ENCODE peak calls at places on chromosome 18, in seven cellular contexts. One of them, this sample, is unnamed.
A peak's percentile ranks its signal among the peaks of the same experiment; 100 is the strongest.

GRCh38 chr18:5890606-5891360 is 4.5 kb downstream of the TMEM200C start:
- DNase-seq in hippocampal formation: peak; percentile 26
- DNase-seq in stimulated activated CD4-positive, alpha-beta T cell treated with anti-CD3 and anti-CD28 coated beads, TNF-alpha, amount 100 ng/mL, for 48 hours: no peak
- DNase-seq in Daoy: no peak
- DNase-seq in AG20443: peak; percentile 45
- DNase-seq in H1: peak; percentile 81
- DNase-seq in CD8-positive, alpha-beta T cell: no peak
- DNase-seq in this sample: no peak

GRCh38 chr18:9016819-9017169 is 85.7 kb upstream of the NDUFV2 start:
- DNase-seq in hippocampal formation: no peak
- DNase-seq in stimulated activated CD4-positive, alpha-beta T cell treated with anti-CD3 and anti-CD28 coated beads, TNF-alpha, amount 100 ng/mL, for 48 hours: no peak
- DNase-seq in Daoy: no peak
- DNase-seq in AG20443: no peak
- DNase-seq in H1: no peak
- DNase-seq in CD8-positive, alpha-beta T cell: no peak
- DNase-seq in this sample: no peak

GRCh38 chr18:64017870-64018269 is 48.0 kb downstream of the SERPINB8 start:
- DNase-seq in hippocampal formation: no peak
- DNase-seq in stimulated activated CD4-positive, alpha-beta T cell treated with anti-CD3 and anti-CD28 coated beads, TNF-alpha, amount 100 ng/mL, for 48 hours: no peak
- DNase-seq in Daoy: no peak
- DNase-seq in AG20443: peak; percentile 28
- DNase-seq in H1: no peak
- DNase-seq in CD8-positive, alpha-beta T cell: no peak
- DNase-seq in this sample: no peak

GRCh38 chr18:40494603-40495002 is 1460.4 kb upstream of the PIK3C3 start:
- DNase-seq in hippocampal formation: no peak
- DNase-seq in stimulated activated CD4-positive, alpha-beta T cell treated with anti-CD3 and anti-CD28 coated beads, TNF-alpha, amount 100 ng/mL, for 48 hours: no peak
- DNase-seq in Daoy: no peak
- DNase-seq in AG20443: no peak
- DNase-seq in H1: no peak
- DNase-seq in CD8-positive, alpha-beta T cell: no peak
- DNase-seq in this sample: no peak

GRCh38 chr18:50282521-50283335 is 1.4 kb upstream of the MBD1 start:
- DNase-seq in hippocampal formation: no peak
- DNase-seq in stimulated activated CD4-positive, alpha-beta T cell treated with anti-CD3 and anti-CD28 coated beads, TNF-alpha, amount 100 ng/mL, for 48 hours: no peak
- DNase-seq in Daoy: no peak
- DNase-seq in AG20443: no peak
- DNase-seq in H1: no peak
- DNase-seq in CD8-positive, alpha-beta T cell: no peak
- DNase-seq in this sample: no peak

GRCh38 chr18:9863282-9863681 is 22.5 kb upstream of the TXNDC2 start:
- DNase-seq in hippocampal formation: no peak
- DNase-seq in stimulated activated CD4-positive, alpha-beta T cell treated with anti-CD3 and anti-CD28 coated beads, TNF-alpha, amount 100 ng/mL, for 48 hours: no peak
- DNase-seq in Daoy: no peak
- DNase-seq in AG20443: no peak
- DNase-seq in H1: no peak
- DNase-seq in CD8-positive, alpha-beta T cell: no peak
- DNase-seq in this sample: no peak

GRCh38 chr18:12886498-12887126 is 2.6 kb upstream of the PTPN2 start:
- DNase-seq in hippocampal formation: no peak
- DNase-seq in stimulated activated CD4-positive, alpha-beta T cell treated with anti-CD3 and anti-CD28 coated beads, TNF-alpha, amount 100 ng/mL, for 48 hours: no peak
- DNase-seq in Daoy: peak; percentile 5
- DNase-seq in AG20443: no peak
- DNase-seq in H1: no peak
- DNase-seq in CD8-positive, alpha-beta T cell: no peak
- DNase-seq in this sample: no peak

GRCh38 chr18:37393945-37394609 is 171.5 kb downstream of the CELF4 start:
- DNase-seq in hippocampal formation: peak; percentile 90
- DNase-seq in stimulated activated CD4-positive, alpha-beta T cell treated with anti-CD3 and anti-CD28 coated beads, TNF-alpha, amount 100 ng/mL, for 48 hours: no peak
- DNase-seq in Daoy: peak; percentile 21
- DNase-seq in AG20443: peak; percentile 97
- DNase-seq in H1: peak; percentile 89
- DNase-seq in CD8-positive, alpha-beta T cell: no peak
- DNase-seq in this sample: peak; percentile 71

GRCh38 chr18:59249186-59249774 is 24.0 kb downstream of the RAX start:
- DNase-seq in hippocampal formation: peak; percentile 37
- DNase-seq in stimulated activated CD4-positive, alpha-beta T cell treated with anti-CD3 and anti-CD28 coated beads, TNF-alpha, amount 100 ng/mL, for 48 hours: no peak
- DNase-seq in Daoy: peak; percentile 57
- DNase-seq in AG20443: peak; percentile 82
- DNase-seq in H1: peak; percentile 66
- DNase-seq in CD8-positive, alpha-beta T cell: no peak
- DNase-seq in this sample: no peak

GRCh38 chr18:74546751-74547530 is 12.6 kb downstream of the CNDP1 start:
- DNase-seq in hippocampal formation: no peak
- DNase-seq in stimulated activated CD4-positive, alpha-beta T cell treated with anti-CD3 and anti-CD28 coated beads, TNF-alpha, amount 100 ng/mL, for 48 hours: no peak
- DNase-seq in Daoy: peak; percentile 48
- DNase-seq in AG20443: peak; percentile 89
- DNase-seq in H1: no peak
- DNase-seq in CD8-positive, alpha-beta T cell: no peak
- DNase-seq in this sample: no peak

GRCh38 chr18:13137939-13138821 is 80.4 kb upstream of the LDLRAD4 start:
- DNase-seq in hippocampal formation: peak; percentile 12
- DNase-seq in stimulated activated CD4-positive, alpha-beta T cell treated with anti-CD3 and anti-CD28 coated beads, TNF-alpha, amount 100 ng/mL, for 48 hours: peak; percentile 48
- DNase-seq in Daoy: no peak
- DNase-seq in AG20443: no peak
- DNase-seq in H1: no peak
- DNase-seq in CD8-positive, alpha-beta T cell: peak; percentile 28
- DNase-seq in this sample: peak; percentile 13

GRCh38 chr18:69081846-69082245 is 284.0 kb downstream of the CCDC102B start:
- DNase-seq in hippocampal formation: no peak
- DNase-seq in stimulated activated CD4-positive, alpha-beta T cell treated with anti-CD3 and anti-CD28 coated beads, TNF-alpha, amount 100 ng/mL, for 48 hours: no peak
- DNase-seq in Daoy: no peak
- DNase-seq in AG20443: no peak
- DNase-seq in H1: no peak
- DNase-seq in CD8-positive, alpha-beta T cell: no peak
- DNase-seq in this sample: no peak

GRCh38 chr18:61474918-61475317 is 141.7 kb downstream of the CDH20 start:
- DNase-seq in hippocampal formation: no peak
- DNase-seq in stimulated activated CD4-positive, alpha-beta T cell treated with anti-CD3 and anti-CD28 coated beads, TNF-alpha, amount 100 ng/mL, for 48 hours: no peak
- DNase-seq in Daoy: no peak
- DNase-seq in AG20443: no peak
- DNase-seq in H1: no peak
- DNase-seq in CD8-positive, alpha-beta T cell: no peak
- DNase-seq in this sample: no peak

GRCh38 chr18:49127606-49128190 is 176.9 kb upstream of the SMAD7 start:
- DNase-seq in hippocampal formation: no peak
- DNase-seq in stimulated activated CD4-positive, alpha-beta T cell treated with anti-CD3 and anti-CD28 coated beads, TNF-alpha, amount 100 ng/mL, for 48 hours: no peak
- DNase-seq in Daoy: no peak
- DNase-seq in AG20443: no peak
- DNase-seq in H1: no peak
- DNase-seq in CD8-positive, alpha-beta T cell: no peak
- DNase-seq in this sample: no peak

GRCh38 chr18:50083708-50084107 is 111.2 kb downstream of the MYO5B start:
- DNase-seq in hippocampal formation: no peak
- DNase-seq in stimulated activated CD4-positive, alpha-beta T cell treated with anti-CD3 and anti-CD28 coated beads, TNF-alpha, amount 100 ng/mL, for 48 hours: no peak
- DNase-seq in Daoy: no peak
- DNase-seq in AG20443: no peak
- DNase-seq in H1: no peak
- DNase-seq in CD8-positive, alpha-beta T cell: no peak
- DNase-seq in this sample: no peak

GRCh38 chr18:9437049-9437448 is 38.3 kb upstream of the RALBP1 start:
- DNase-seq in hippocampal formation: no peak
- DNase-seq in stimulated activated CD4-positive, alpha-beta T cell treated with anti-CD3 and anti-CD28 coated beads, TNF-alpha, amount 100 ng/mL, for 48 hours: no peak
- DNase-seq in Daoy: no peak
- DNase-seq in AG20443: peak; percentile 47
- DNase-seq in H1: no peak
- DNase-seq in CD8-positive, alpha-beta T cell: no peak
- DNase-seq in this sample: no peak

GRCh38 chr18:45755936-45756335 is 32.0 kb downstream of the SLC14A1 start:
- DNase-seq in hippocampal formation: no peak
- DNase-seq in stimulated activated CD4-positive, alpha-beta T cell treated with anti-CD3 and anti-CD28 coated beads, TNF-alpha, amount 100 ng/mL, for 48 hours: no peak
- DNase-seq in Daoy: peak; percentile 55
- DNase-seq in AG20443: peak; percentile 24
- DNase-seq in H1: no peak
- DNase-seq in CD8-positive, alpha-beta T cell: no peak
- DNase-seq in this sample: no peak

GRCh38 chr18:5196253-5197031 is 615 bp downstream of the AKAIN1 start:
- DNase-seq in hippocampal formation: no peak
- DNase-seq in stimulated activated CD4-positive, alpha-beta T cell treated with anti-CD3 and anti-CD28 coated beads, TNF-alpha, amount 100 ng/mL, for 48 hours: no peak
- DNase-seq in Daoy: peak; percentile 4
- DNase-seq in AG20443: peak; percentile 12
- DNase-seq in H1: peak; percentile 59
- DNase-seq in CD8-positive, alpha-beta T cell: no peak
- DNase-seq in this sample: no peak

GRCh38 chr18:53864758-53865157 is 359.7 kb downstream of the MBD2 start:
- DNase-seq in hippocampal formation: no peak
- DNase-seq in stimulated activated CD4-positive, alpha-beta T cell treated with anti-CD3 and anti-CD28 coated beads, TNF-alpha, amount 100 ng/mL, for 48 hours: no peak
- DNase-seq in Daoy: no peak
- DNase-seq in AG20443: no peak
- DNase-seq in H1: no peak
- DNase-seq in CD8-positive, alpha-beta T cell: no peak
- DNase-seq in this sample: no peak

GRCh38 chr18:28114472-28114871 is 62.5 kb downstream of the CDH2 start:
- DNase-seq in hippocampal formation: no peak
- DNase-seq in stimulated activated CD4-positive, alpha-beta T cell treated with anti-CD3 and anti-CD28 coated beads, TNF-alpha, amount 100 ng/mL, for 48 hours: no peak
- DNase-seq in Daoy: peak; percentile 58
- DNase-seq in AG20443: no peak
- DNase-seq in H1: no peak
- DNase-seq in CD8-positive, alpha-beta T cell: no peak
- DNase-seq in this sample: no peak

GRCh38 chr18:22210331-22210754 is 41.0 kb downstream of the GATA6 start:
- DNase-seq in hippocampal formation: no peak
- DNase-seq in stimulated activated CD4-positive, alpha-beta T cell treated with anti-CD3 and anti-CD28 coated beads, TNF-alpha, amount 100 ng/mL, for 48 hours: no peak
- DNase-seq in Daoy: peak; percentile 37
- DNase-seq in AG20443: peak; percentile 60
- DNase-seq in H1: no peak
- DNase-seq in CD8-positive, alpha-beta T cell: no peak
- DNase-seq in this sample: no peak

GRCh38 chr18:21439453-21439852 is 161.1 kb downstream of the ESCO1 start:
- DNase-seq in hippocampal formation: no peak
- DNase-seq in stimulated activated CD4-positive, alpha-beta T cell treated with anti-CD3 and anti-CD28 coated beads, TNF-alpha, amount 100 ng/mL, for 48 hours: no peak
- DNase-seq in Daoy: peak; percentile 41
- DNase-seq in AG20443: peak; percentile 84
- DNase-seq in H1: no peak
- DNase-seq in CD8-positive, alpha-beta T cell: no peak
- DNase-seq in this sample: no peak

GRCh38 chr18:5678779-5679406 is 135.1 kb upstream of the EPB41L3 start:
- DNase-seq in hippocampal formation: no peak
- DNase-seq in stimulated activated CD4-positive, alpha-beta T cell treated with anti-CD3 and anti-CD28 coated beads, TNF-alpha, amount 100 ng/mL, for 48 hours: no peak
- DNase-seq in Daoy: no peak
- DNase-seq in AG20443: no peak
- DNase-seq in H1: no peak
- DNase-seq in CD8-positive, alpha-beta T cell: no peak
- DNase-seq in this sample: no peak

GRCh38 chr18:75478996-75479870 is 51.7 kb upstream of the SMIM21 start:
- DNase-seq in hippocampal formation: no peak
- DNase-seq in stimulated activated CD4-positive, alpha-beta T cell treated with anti-CD3 and anti-CD28 coated beads, TNF-alpha, amount 100 ng/mL, for 48 hours: no peak
- DNase-seq in Daoy: no peak
- DNase-seq in AG20443: peak; percentile 53
- DNase-seq in H1: no peak
- DNase-seq in CD8-positive, alpha-beta T cell: no peak
- DNase-seq in this sample: no peak

GRCh38 chr18:49400398-49401072 is 59.9 kb downstream of the DYM start:
- DNase-seq in hippocampal formation: no peak
- DNase-seq in stimulated activated CD4-positive, alpha-beta T cell treated with anti-CD3 and anti-CD28 coated beads, TNF-alpha, amount 100 ng/mL, for 48 hours: no peak
- DNase-seq in Daoy: no peak
- DNase-seq in AG20443: no peak
- DNase-seq in H1: no peak
- DNase-seq in CD8-positive, alpha-beta T cell: no peak
- DNase-seq in this sample: no peak

GRCh38 chr18:58525517-58525916 is 103.4 kb downstream of the ALPK2 start:
- DNase-seq in hippocampal formation: no peak
- DNase-seq in stimulated activated CD4-positive, alpha-beta T cell treated with anti-CD3 and anti-CD28 coated beads, TNF-alpha, amount 100 ng/mL, for 48 hours: peak; percentile 74
- DNase-seq in Daoy: peak; percentile 23
- DNase-seq in AG20443: peak; percentile 60
- DNase-seq in H1: no peak
- DNase-seq in CD8-positive, alpha-beta T cell: no peak
- DNase-seq in this sample: no peak

GRCh38 chr18:77127769-77128671 is 4.6 kb downstream of the MBP start:
- DNase-seq in hippocampal formation: no peak
- DNase-seq in stimulated activated CD4-positive, alpha-beta T cell treated with anti-CD3 and anti-CD28 coated beads, TNF-alpha, amount 100 ng/mL, for 48 hours: no peak
- DNase-seq in Daoy: peak; percentile 76
- DNase-seq in AG20443: peak; percentile 65
- DNase-seq in H1: no peak
- DNase-seq in CD8-positive, alpha-beta T cell: no peak
- DNase-seq in this sample: no peak

GRCh38 chr18:29383311-29384273 is 1206.7 kb upstream of the CDH2 start:
- DNase-seq in hippocampal formation: no peak
- DNase-seq in stimulated activated CD4-positive, alpha-beta T cell treated with anti-CD3 and anti-CD28 coated beads, TNF-alpha, amount 100 ng/mL, for 48 hours: no peak
- DNase-seq in Daoy: no peak
- DNase-seq in AG20443: no peak
- DNase-seq in H1: no peak
- DNase-seq in CD8-positive, alpha-beta T cell: no peak
- DNase-seq in this sample: no peak

GRCh38 chr18:70621710-70622109 is 332.9 kb downstream of the SOCS6 start:
- DNase-seq in hippocampal formation: no peak
- DNase-seq in stimulated activated CD4-positive, alpha-beta T cell treated with anti-CD3 and anti-CD28 coated beads, TNF-alpha, amount 100 ng/mL, for 48 hours: no peak
- DNase-seq in Daoy: no peak
- DNase-seq in AG20443: no peak
- DNase-seq in H1: no peak
- DNase-seq in CD8-positive, alpha-beta T cell: peak; percentile 37
- DNase-seq in this sample: no peak

GRCh38 chr18:59432796-59433195 is 73.7 kb upstream of the LMAN1 start:
- DNase-seq in hippocampal formation: no peak
- DNase-seq in stimulated activated CD4-positive, alpha-beta T cell treated with anti-CD3 and anti-CD28 coated beads, TNF-alpha, amount 100 ng/mL, for 48 hours: no peak
- DNase-seq in Daoy: no peak
- DNase-seq in AG20443: peak; percentile 55
- DNase-seq in H1: no peak
- DNase-seq in CD8-positive, alpha-beta T cell: no peak
- DNase-seq in this sample: no peak

GRCh38 chr18:10122116-10122515 is 208.3 kb downstream of the VAPA start:
- DNase-seq in hippocampal formation: no peak
- DNase-seq in stimulated activated CD4-positive, alpha-beta T cell treated with anti-CD3 and anti-CD28 coated beads, TNF-alpha, amount 100 ng/mL, for 48 hours: no peak
- DNase-seq in Daoy: peak; percentile 70
- DNase-seq in AG20443: peak; percentile 83
- DNase-seq in H1: no peak
- DNase-seq in CD8-positive, alpha-beta T cell: no peak
- DNase-seq in this sample: peak; percentile 7

GRCh38 chr18:11747731-11748130 is 58.7 kb downstream of the GNAL start:
- DNase-seq in hippocampal formation: no peak
- DNase-seq in stimulated activated CD4-positive, alpha-beta T cell treated with anti-CD3 and anti-CD28 coated beads, TNF-alpha, amount 100 ng/mL, for 48 hours: no peak
- DNase-seq in Daoy: no peak
- DNase-seq in AG20443: no peak
- DNase-seq in H1: no peak
- DNase-seq in CD8-positive, alpha-beta T cell: no peak
- DNase-seq in this sample: no peak

This sample was measured in GOT3.